ENCODE peak calls at places on chromosomes 11 and 22, in six cellular contexts. E is NCI-H1105; S is stimulated activated CD4-positive, alpha-beta T cell treated with anti-CD3 and anti-CD28 coated beads, Interleukin-12 subunit alpha, Interleukin-12 subunit beta, amount 100 ng/mL, for 48 hours; D is heart right ventricle; V is stimulated activated CD8-positive, alpha-beta memory T cell treated with anti-CD3 and anti-CD28 coated beads, Interleukin-4, amount 100 ng/mL, for 1 hour; H is iris pigment epithelial cell. K is an unnamed sample.

GRCh38 chr11:45961841-45962240 is 39.4 kb downstream of the LARGE2 start:
- DNase-seq in E (no peak), S (no peak), D (no peak), V (no peak), H (no peak), K (no peak)

GRCh38 chr11:110046759-110047386 is 46.3 kb upstream of the ZC3H12C start:
- DNase-seq in E (no peak), S (no peak), D (no peak), V (no peak), H (no peak), K (no peak)

GRCh38 chr22:32518848-32519247 is 44.2 kb downstream of the FBXO7 start:
- DNase-seq in E (no peak), S (no peak), D (no peak), V (no peak), H (no peak), K (peak; percentile 33)

GRCh38 chr11:10305262-10305963 is 540 bp downstream of the ADM start:
- DNase-seq in E (peak; percentile 31), S (no peak), D (no peak), V (no peak), H (no peak), K (peak; percentile 59)

GRCh38 chr11:24496728-24497396 is at the start of gene LUZP2:
- DNase-seq in E (peak; percentile 30), S (no peak), D (no peak), V (no peak), H (peak; percentile 36), K (peak; percentile 90)

GRCh38 chr22:32574957-32575893 is 100.6 kb downstream of the FBXO7 start:
- DNase-seq in E (no peak), S (no peak), D (no peak), V (no peak), H (no peak), K (no peak)

GRCh38 chr22:41487037-41487963 is 18.4 kb downstream of the ACO2 start:
- DNase-seq in E (no peak), S (no peak), D (no peak), V (no peak), H (no peak), K (no peak)

GRCh38 chr11:122494171-122494570 is 161.4 kb upstream of the UBASH3B start:
- DNase-seq in E (peak; percentile 20), S (no peak), D (no peak), V (no peak), H (no peak), K (no peak)